ENCODE peak calls at places on chromosomes 3 and 15, in seven cellular contexts. One of them, this sample, is unnamed. For H3K9me3, the result is how much of the 10 kb centered on the place peaks cover.

GRCh38 chr3:71503525-71504249 is 79.8 kb downstream of the FOXP1 start:
- DNase-seq in stomach: no peak
- DNase-seq in body of pancreas: no peak
- DNase-seq in endodermal cell: no peak
- DNase-seq in upper lobe of left lung: no peak
- DNase-seq in esophagus squamous epithelium: no peak
- DNase-seq in A549: peak
- DNase-seq in this sample: no peak

GRCh38 chr3:134934933-134935332 is 139.9 kb downstream of the EPHB1 start:
- DNase-seq in endodermal cell: no peak
- DNase-seq in stomach: no peak
- DNase-seq in upper lobe of left lung: no peak
- DNase-seq in A549: no peak
- DNase-seq in body of pancreas: no peak
- DNase-seq in esophagus squamous epithelium: no peak
- DNase-seq in this sample: no peak

GRCh38 chr15:63251701-63252100 is 25.7 kb upstream of the APH1B start:
- DNase-seq in upper lobe of left lung: no peak
- DNase-seq in stomach: no peak
- DNase-seq in endodermal cell: no peak
- DNase-seq in esophagus squamous epithelium: no peak
- DNase-seq in A549: no peak
- DNase-seq in body of pancreas: no peak
- DNase-seq in this sample: no peak

GRCh38 chr15:38169982-38170381 is 82.7 kb upstream of the SPRED1 start:
- DNase-seq in esophagus squamous epithelium: no peak
- DNase-seq in body of pancreas: no peak
- DNase-seq in stomach: no peak
- DNase-seq in endodermal cell: no peak
- DNase-seq in A549: no peak
- DNase-seq in upper lobe of left lung: no peak
- DNase-seq in this sample: no peak

GRCh38 chr3:70064194-70064787 is 64.8 kb downstream of the SAMMSON start:
- DNase-seq in endodermal cell: no peak
- DNase-seq in A549: peak
- DNase-seq in upper lobe of left lung: no peak
- DNase-seq in body of pancreas: peak
- DNase-seq in esophagus squamous epithelium: no peak
- DNase-seq in stomach: no peak
- DNase-seq in this sample: no peak

GRCh38 chr3:4447600-4448561 is 19.2 kb downstream of the SUMF1 start:
- DNase-seq in endodermal cell: no peak
- DNase-seq in esophagus squamous epithelium: no peak
- DNase-seq in A549: no peak
- DNase-seq in upper lobe of left lung: no peak
- DNase-seq in stomach: no peak
- DNase-seq in body of pancreas: no peak
- DNase-seq in this sample: no peak

GRCh38 chr15:101049856-101050646 is 130.9 kb downstream of the LRRK1 start:
- DNase-seq in upper lobe of left lung: no peak
- DNase-seq in esophagus squamous epithelium: no peak
- DNase-seq in body of pancreas: no peak
- DNase-seq in endodermal cell: peak
- DNase-seq in A549: no peak
- DNase-seq in stomach: peak
- DNase-seq in this sample: no peak

GRCh38 chr3:47012342-47013230 is 33.1 kb downstream of the NBEAL2 start:
- DNase-seq in A549: no peak
- DNase-seq in endodermal cell: peak
- DNase-seq in body of pancreas: peak
- DNase-seq in upper lobe of left lung: no peak
- DNase-seq in esophagus squamous epithelium: no peak
- DNase-seq in stomach: peak
- DNase-seq in this sample: no peak

GRCh38 chr15:51737538-51738305 is at the start of gene LYSMD2:
- DNase-seq in esophagus squamous epithelium: no peak
- DNase-seq in stomach: peak
- DNase-seq in body of pancreas: peak
- DNase-seq in A549: peak
- DNase-seq in endodermal cell: peak
- DNase-seq in upper lobe of left lung: peak
- DNase-seq in this sample: peak

GRCh38 chr3:152331018-152331541 is 62.4 kb downstream of the MBNL1 start:
- DNase-seq in A549: peak
- DNase-seq in esophagus squamous epithelium: no peak
- DNase-seq in upper lobe of left lung: no peak
- DNase-seq in stomach: no peak
- DNase-seq in body of pancreas: no peak
- DNase-seq in endodermal cell: no peak
- DNase-seq in this sample: no peak

GRCh38 chr3:189744235-189744634 is 113.0 kb downstream of the TP63 start:
- DNase-seq in A549: no peak
- DNase-seq in stomach: no peak
- DNase-seq in upper lobe of left lung: no peak
- DNase-seq in endodermal cell: peak
- DNase-seq in body of pancreas: no peak
- DNase-seq in esophagus squamous epithelium: no peak
- DNase-seq in this sample: no peak

GRCh38 chr3:189745622-189746021 is 114.4 kb downstream of the TP63 start:
- DNase-seq in A549: no peak
- DNase-seq in endodermal cell: no peak
- DNase-seq in esophagus squamous epithelium: no peak
- DNase-seq in stomach: no peak
- DNase-seq in body of pancreas: no peak
- DNase-seq in upper lobe of left lung: no peak
- DNase-seq in this sample: no peak

GRCh38 chr3:189748046-189748445 is 116.9 kb downstream of the TP63 start:
- DNase-seq in esophagus squamous epithelium: no peak
- DNase-seq in endodermal cell: no peak
- DNase-seq in upper lobe of left lung: no peak
- DNase-seq in A549: no peak
- DNase-seq in stomach: no peak
- DNase-seq in body of pancreas: no peak
- DNase-seq in this sample: no peak
- H3K9me3 ChIP-seq in esophagus squamous epithelium: under half
- H3K9me3 ChIP-seq in endodermal cell: under half
- H3K9me3 ChIP-seq in upper lobe of left lung: under half
- H3K9me3 ChIP-seq in A549: under half
- H3K9me3 ChIP-seq in stomach: under half
- H3K9me3 ChIP-seq in body of pancreas: under half
- H3K9me3 ChIP-seq in this sample: under half

GRCh38 chr15:20355256-20355868 is 186.2 kb downstream of the GOLGA6L6 start:
- DNase-seq in stomach: no peak
- DNase-seq in esophagus squamous epithelium: no peak
- DNase-seq in body of pancreas: peak
- DNase-seq in upper lobe of left lung: peak
- DNase-seq in A549: no peak
- DNase-seq in endodermal cell: no peak
- DNase-seq in this sample: no peak

GRCh38 chr15:20356444-20357138 is 185.0 kb downstream of the GOLGA6L6 start:
- DNase-seq in A549: peak
- DNase-seq in esophagus squamous epithelium: no peak
- DNase-seq in stomach: peak
- DNase-seq in endodermal cell: peak
- DNase-seq in body of pancreas: peak
- DNase-seq in upper lobe of left lung: peak
- DNase-seq in this sample: peak

GRCh38 chr15:20352241-20353200 is 189.1 kb downstream of the GOLGA6L6 start:
- DNase-seq in body of pancreas: peak
- DNase-seq in upper lobe of left lung: peak
- DNase-seq in esophagus squamous epithelium: no peak
- DNase-seq in endodermal cell: no peak
- DNase-seq in A549: no peak
- DNase-seq in stomach: no peak
- DNase-seq in this sample: no peak

GRCh38 chr15:20351448-20351961 is 190.1 kb downstream of the GOLGA6L6 start:
- DNase-seq in upper lobe of left lung: peak
- DNase-seq in A549: no peak
- DNase-seq in esophagus squamous epithelium: no peak
- DNase-seq in endodermal cell: peak
- DNase-seq in stomach: peak
- DNase-seq in body of pancreas: peak
- DNase-seq in this sample: no peak

DNA sequence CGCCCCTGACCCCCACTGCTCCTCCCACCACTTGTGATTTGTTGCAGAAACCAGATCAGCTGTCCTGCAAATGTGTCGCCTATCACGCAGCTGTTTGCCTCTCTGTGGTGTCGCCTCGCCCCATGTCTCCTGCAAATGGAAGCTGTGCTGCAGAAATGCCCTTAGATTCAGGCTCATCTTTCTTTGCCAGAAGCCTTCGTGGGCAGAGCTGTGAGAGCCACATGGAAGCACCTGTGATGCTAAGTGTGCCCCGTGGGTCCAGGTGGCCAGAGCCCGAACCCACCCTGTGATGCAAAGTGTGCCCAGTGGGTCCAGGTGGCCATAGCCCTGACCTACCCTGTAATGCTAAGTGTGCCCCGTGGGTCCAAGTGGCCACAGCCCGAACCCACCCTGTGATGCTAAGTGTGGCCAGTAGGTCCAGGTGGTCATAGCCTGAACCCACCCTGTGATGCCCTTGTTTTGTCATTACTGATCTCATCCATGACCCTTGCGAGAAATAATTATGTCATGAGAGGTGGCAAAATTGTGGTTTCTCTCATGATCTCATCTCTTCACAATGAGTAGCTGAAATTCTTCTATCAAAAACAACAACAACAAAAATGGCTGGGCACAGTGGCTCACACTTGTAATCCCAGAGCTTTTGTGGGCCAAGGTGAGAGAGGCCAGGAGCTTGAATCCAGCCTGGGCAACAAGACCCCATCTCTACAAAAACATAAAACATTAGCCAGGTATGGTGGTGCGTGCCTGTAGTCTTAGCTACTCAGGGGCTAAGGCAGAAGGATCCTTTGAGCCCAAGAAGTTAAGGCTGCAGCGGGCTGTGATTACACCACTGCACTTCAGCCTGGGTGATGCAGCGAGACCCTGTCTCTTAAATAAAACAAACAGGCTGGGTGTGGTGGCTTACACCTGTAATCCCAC is 187.4 kb downstream of the GOLGA6L6 start:
- DNase-seq in upper lobe of left lung: peak
- DNase-seq in stomach: peak
- DNase-seq in body of pancreas: peak
- DNase-seq in endodermal cell: peak
- DNase-seq in esophagus squamous epithelium: no peak
- DNase-seq in A549: no peak
- DNase-seq in this sample: no peak
- H3K9me3 ChIP-seq in upper lobe of left lung: under half
- H3K9me3 ChIP-seq in stomach: under half
- H3K9me3 ChIP-seq in body of pancreas: under half
- H3K9me3 ChIP-seq in endodermal cell: half or more
- H3K9me3 ChIP-seq in esophagus squamous epithelium: under half
- H3K9me3 ChIP-seq in A549: under half
- H3K9me3 ChIP-seq in this sample: under half

DNA sequence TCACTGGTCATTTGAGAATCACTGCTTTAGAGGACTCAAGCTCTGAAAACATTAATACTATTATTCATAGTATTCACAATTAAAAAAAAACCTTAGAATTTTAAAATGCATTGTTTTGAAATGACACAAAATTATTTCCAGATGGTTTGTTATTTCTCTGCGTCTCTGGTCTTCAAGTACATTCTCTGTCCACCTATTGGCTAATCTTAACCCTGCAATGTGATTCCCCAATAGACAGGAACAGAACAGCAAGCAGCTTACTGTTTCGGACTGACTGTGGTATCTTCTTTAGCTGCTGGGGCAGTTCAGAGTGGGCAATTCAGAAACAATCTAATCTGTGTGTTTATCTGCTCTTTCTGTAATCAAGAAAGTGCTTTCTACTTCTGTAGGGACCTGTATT is 71.4 kb downstream of the OTOL1 start:
- DNase-seq in esophagus squamous epithelium: no peak
- DNase-seq in body of pancreas: no peak
- DNase-seq in A549: no peak
- DNase-seq in endodermal cell: no peak
- DNase-seq in stomach: no peak
- DNase-seq in upper lobe of left lung: no peak
- DNase-seq in this sample: no peak
- H3K9me3 ChIP-seq in esophagus squamous epithelium: under half
- H3K9me3 ChIP-seq in body of pancreas: under half
- H3K9me3 ChIP-seq in A549: under half
- H3K9me3 ChIP-seq in endodermal cell: under half
- H3K9me3 ChIP-seq in stomach: under half
- H3K9me3 ChIP-seq in upper lobe of left lung: under half
- H3K9me3 ChIP-seq in this sample: under half

GRCh38 chr15:25054329-25054728 is 99.5 kb downstream of the SNRPN start:
- DNase-seq in upper lobe of left lung: no peak
- DNase-seq in esophagus squamous epithelium: no peak
- DNase-seq in endodermal cell: peak
- DNase-seq in A549: no peak
- DNase-seq in stomach: peak
- DNase-seq in body of pancreas: no peak
- DNase-seq in this sample: no peak

GRCh38 chr15:25051399-25052154 is 96.8 kb downstream of the SNRPN start:
- DNase-seq in body of pancreas: no peak
- DNase-seq in upper lobe of left lung: no peak
- DNase-seq in stomach: no peak
- DNase-seq in A549: no peak
- DNase-seq in endodermal cell: no peak
- DNase-seq in esophagus squamous epithelium: no peak
- DNase-seq in this sample: no peak

GRCh38 chr15:25052191-25052999 is 97.6 kb downstream of the SNRPN start:
- DNase-seq in body of pancreas: no peak
- DNase-seq in esophagus squamous epithelium: no peak
- DNase-seq in endodermal cell: no peak
- DNase-seq in stomach: peak
- DNase-seq in A549: no peak
- DNase-seq in upper lobe of left lung: no peak
- DNase-seq in this sample: no peak

GRCh38 chr15:25054943-25055342 is 100.2 kb downstream of the SNRPN start:
- DNase-seq in body of pancreas: no peak
- DNase-seq in endodermal cell: no peak
- DNase-seq in esophagus squamous epithelium: no peak
- DNase-seq in upper lobe of left lung: no peak
- DNase-seq in A549: no peak
- DNase-seq in stomach: no peak
- DNase-seq in this sample: no peak

DNA sequence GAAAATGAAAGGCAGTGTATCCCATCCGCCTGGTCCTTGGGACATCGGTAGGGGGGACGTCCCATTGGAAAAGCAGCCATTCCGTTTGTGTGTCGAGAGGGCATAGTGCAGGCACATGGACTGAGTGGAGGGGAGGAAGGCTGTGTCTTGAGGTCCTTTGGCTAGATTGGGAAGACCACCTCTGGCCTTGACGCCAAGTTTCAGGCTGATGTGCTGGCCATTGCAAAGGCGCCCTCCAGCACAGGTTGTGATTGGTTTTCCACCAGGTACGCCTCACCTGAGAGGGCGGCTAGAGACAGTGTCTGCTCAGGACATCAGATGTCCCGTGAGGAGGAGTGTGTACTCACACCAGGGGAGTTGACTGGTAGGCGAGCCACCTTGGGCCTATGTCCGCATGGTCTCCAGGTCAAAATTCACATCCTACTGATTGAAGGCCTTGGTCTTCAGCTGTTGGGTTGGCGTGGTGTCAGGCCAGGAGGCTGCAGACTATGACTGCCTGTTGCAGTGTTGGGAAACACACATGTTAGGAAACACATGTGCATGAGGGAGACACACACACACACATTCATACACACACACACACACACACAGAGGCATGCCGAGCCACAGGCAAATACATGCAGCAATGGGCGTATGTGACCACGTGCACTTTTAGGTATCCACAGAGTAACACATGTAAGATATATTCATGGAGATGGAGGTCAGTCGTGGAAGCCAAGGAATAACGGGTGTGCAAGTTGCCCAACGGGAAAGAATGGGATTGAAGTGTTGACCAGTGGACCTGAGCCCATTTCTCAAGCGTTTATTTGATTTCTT is 98.4 kb downstream of the SNRPN start:
- DNase-seq in body of pancreas: no peak
- DNase-seq in A549: no peak
- DNase-seq in upper lobe of left lung: no peak
- DNase-seq in endodermal cell: peak
- DNase-seq in stomach: peak
- DNase-seq in esophagus squamous epithelium: no peak
- DNase-seq in this sample: no peak
- H3K9me3 ChIP-seq in body of pancreas: under half
- H3K9me3 ChIP-seq in A549: half or more
- H3K9me3 ChIP-seq in upper lobe of left lung: half or more
- H3K9me3 ChIP-seq in endodermal cell: half or more
- H3K9me3 ChIP-seq in stomach: half or more
- H3K9me3 ChIP-seq in esophagus squamous epithelium: under half
- H3K9me3 ChIP-seq in this sample: half or more

This sample was measured in T-helper 17 cell.